ENCODE peak calls at places on chromosomes 7 and 10, in nine cellular contexts. F is RCC 7860; I is pancreas; S is cardiac muscle cell; K is B cell; B is activated T-helper 1 cell treated with anti-CD3 and anti-CD28 coated beads, Interleukin-12 subunit alpha, Interleukin-12 subunit beta, Interleukin-2, Interleukin-4 antibody, amounts not matched to agents 30 ng/mL and 10 ng/mL and 1 ng/mL, durations not matched to agents 14 hours and 24 hours and 36 hours; R is ELF-1; W is sigmoid colon; X is EH. A is an unnamed sample.

GRCh38 chr7:87530126-87530525 is 54.6 kb upstream of the ABCB4 start:
- DNase-seq in W (no peak), I (no peak), R (no peak), S (no peak), K (no peak), F (no peak), X (no peak), B (no peak), A (no peak)

GRCh38 chr10:77461636-77462296 is 175.8 kb downstream of the KCNMA1 start:
- DNase-seq in B (no peak), W (no peak), I (no peak), F (no peak), S (no peak), K (no peak), X (no peak), R (peak; percentile 71), A (no peak)

GRCh38 chr7:84237533-84238173 is 43.1 kb upstream of the SEMA3A start:
- DNase-seq in W (no peak), I (no peak), K (no peak), R (no peak), B (no peak), X (peak; percentile 97), F (peak; percentile 89), S (no peak), A (peak; percentile 94)

GRCh38 chr7:80225361-80225760 is 90.7 kb downstream of the GNAI1 start:
- DNase-seq in W (no peak), K (no peak), R (no peak), S (no peak), X (peak; percentile 34), I (no peak), B (no peak), F (no peak), A (no peak)

GRCh38 chr7:112205348-112206237 is 606 bp downstream of the DOCK4 start:
- DNase-seq in X (peak; percentile 54), S (peak; percentile 74), R (peak; percentile 77), F (no peak), B (no peak), I (peak; percentile 71), W (peak; percentile 75), K (peak; percentile 35), A (peak; percentile 56)

GRCh38 chr7:74388880-74389415 is 64.8 kb upstream of the GTF2IRD1 start:
- DNase-seq in K (no peak), S (no peak), I (no peak), R (no peak), B (no peak), W (no peak), X (no peak), F (no peak), A (no peak)

GRCh38 chr10:62684911-62685310 is 119.6 kb upstream of the ADO start:
- DNase-seq in F (no peak), W (no peak), I (no peak), X (no peak), S (no peak), R (no peak), K (no peak), B (no peak), A (no peak)

GRCh38 chr7:74092964-74093339 is 9.3 kb downstream of the LIMK1 start:
- DNase-seq in R (no peak), F (no peak), K (peak; percentile 52), B (no peak), S (no peak), W (peak; percentile 76), I (peak; percentile 56), X (peak; percentile 42), A (no peak)

GRCh38 chr7:118368958-118369357 is 144.5 kb downstream of the ANKRD7 start:
- DNase-seq in W (no peak), F (no peak), K (no peak), B (no peak), I (no peak), R (no peak), X (no peak), S (no peak), A (no peak)

GRCh38 chr10:88848499-88848898 is 3.1 kb downstream of the ANKRD22 start:
- DNase-seq in K (no peak), I (no peak), B (no peak), X (peak; percentile 83), S (no peak), W (no peak), F (peak; percentile 59), R (no peak), A (peak; percentile 73)

GRCh38 chr10:125264752-125265578 is 104.6 kb upstream of the CTBP2 start:
- DNase-seq in F (no peak), S (no peak), I (no peak), R (peak; percentile 58), W (no peak), B (no peak), K (no peak), X (no peak), A (no peak)

GRCh38 chr7:49346200-49346899 is 422.0 kb downstream of the CDC14C start:
- DNase-seq in R (no peak), B (no peak), S (no peak), F (no peak), X (no peak), K (no peak), W (no peak), I (no peak), A (no peak)

GRCh38 chr10:112946649-112947048 is 3.4 kb upstream of the TCF7L2 start:
- DNase-seq in R (no peak), F (no peak), X (no peak), I (no peak), B (no peak), W (peak; percentile 72), K (no peak), S (peak; percentile 54), A (no peak)

GRCh38 chr10:80144302-80145131 is 12.0 kb downstream of the PLAC9 start:
- DNase-seq in I (no peak), R (no peak), B (no peak), X (no peak), F (no peak), S (no peak), K (peak; percentile 61), W (no peak), A (no peak)

GRCh38 chr7:25750738-25751529 is 401.1 kb upstream of the NFE2L3 start:
- DNase-seq in I (no peak), K (no peak), X (no peak), W (no peak), B (no peak), R (no peak), S (no peak), F (no peak), A (no peak)

GRCh38 chr10:132237871-132238270 is 51.1 kb downstream of the DPYSL4 start:
- DNase-seq in S (no peak), W (no peak), X (no peak), F (no peak), I (no peak), B (no peak), R (no peak), K (no peak), A (no peak)

GRCh38 chr7:158357898-158358821 is 229.5 kb downstream of the PTPRN2 start:
- DNase-seq in I (no peak), S (no peak), F (no peak), W (peak; percentile 33), B (no peak), R (no peak), X (no peak), K (no peak), A (no peak)

GRCh38 chr10:128875955-128876354 is 591.1 kb upstream of the MGMT start:
- DNase-seq in K (no peak), S (no peak), W (peak; percentile 77), X (no peak), R (no peak), F (no peak), B (no peak), I (no peak), A (no peak)

GRCh38 chr7:101243786-101244384 is 996 bp downstream of the FIS1 start:
- DNase-seq in R (no peak), W (no peak), S (no peak), F (no peak), I (no peak), B (no peak), K (no peak), X (peak; percentile 47), A (no peak)

GRCh38 chr7:71615017-71615416 is 483.1 kb downstream of the GALNT17 start:
- DNase-seq in I (no peak), B (no peak), F (no peak), K (no peak), S (peak; percentile 40), X (no peak), R (no peak), W (no peak), A (no peak)

GRCh38 chr10:89115876-89116627 is 91.1 kb downstream of the CH25H start:
- DNase-seq in R (no peak), I (no peak), W (no peak), F (peak; percentile 82), X (peak; percentile 84), S (no peak), B (no peak), K (no peak), A (peak; percentile 80)

GRCh38 chr7:108097703-108098102 is 32.5 kb downstream of the LAMB4 start:
- DNase-seq in I (no peak), F (no peak), K (no peak), B (no peak), W (no peak), S (no peak), X (no peak), R (no peak), A (no peak)

GRCh38 chr7:5457245-5457735 is 33.7 kb upstream of the TNRC18 start:
- DNase-seq in K (no peak), R (no peak), W (no peak), F (no peak), I (no peak), X (no peak), B (no peak), S (no peak), A (no peak)

A was measured in EL.